ENCODE peak calls at places on chromosomes 4 and X, in eight cellular contexts. A is tibial artery, N is astrocyte of the spinal cord, C is IMR-90, I is ascending aorta, H is gastrocnemius medialis, F is PC-3, W is retinal pigment epithelial cell. S is an unnamed sample.

GRCh38 chrX:2449135-2449886 is 51.5 kb downstream of the DHRSX start:
- DNase-seq in A (no peak), N (no peak), C (no peak), I (no peak), H (no peak), F (no peak), W (no peak), S (no peak)

GRCh38 chrX:30865020-30865419 is 24.0 kb downstream of the TAB3 start:
- DNase-seq in A (no peak), N (no peak), C (no peak), I (no peak), H (no peak), F (peak), W (no peak), S (peak)

GRCh38 chr4:8164687-8165086 is 6.1 kb upstream of the ABLIM2 start:
- DNase-seq in A (no peak), N (no peak), C (no peak), I (no peak), H (peak), F (no peak), W (no peak), S (no peak)

GRCh38 chrX:48648299-48648698 is 35.3 kb upstream of the WAS start:
- DNase-seq in A (peak), N (peak), C (peak), I (peak), H (peak), F (peak), W (no peak), S (peak)

GRCh38 chrX:150870487-150871340 is 27.8 kb downstream of the CD99L2 start:
- DNase-seq in A (no peak), N (no peak), C (peak), I (no peak), H (peak), F (no peak), W (no peak), S (peak)

GRCh38 chrX:94645727-94646126 is 971.7 kb downstream of the FAM133A start:
- DNase-seq in A (no peak), N (no peak), C (no peak), I (no peak), H (no peak), F (no peak), W (no peak), S (no peak)

GRCh38 chr4:7704091-7704490 is 235.6 kb downstream of the AFAP1 start:
- DNase-seq in A (no peak), N (no peak), C (no peak), I (no peak), H (no peak), F (no peak), W (no peak), S (no peak)

GRCh38 chr4:156906325-156906724 is 65.3 kb downstream of the PDGFC start:
- DNase-seq in A (no peak), N (no peak), C (no peak), I (no peak), H (no peak), F (peak), W (no peak), S (no peak)

DNA sequence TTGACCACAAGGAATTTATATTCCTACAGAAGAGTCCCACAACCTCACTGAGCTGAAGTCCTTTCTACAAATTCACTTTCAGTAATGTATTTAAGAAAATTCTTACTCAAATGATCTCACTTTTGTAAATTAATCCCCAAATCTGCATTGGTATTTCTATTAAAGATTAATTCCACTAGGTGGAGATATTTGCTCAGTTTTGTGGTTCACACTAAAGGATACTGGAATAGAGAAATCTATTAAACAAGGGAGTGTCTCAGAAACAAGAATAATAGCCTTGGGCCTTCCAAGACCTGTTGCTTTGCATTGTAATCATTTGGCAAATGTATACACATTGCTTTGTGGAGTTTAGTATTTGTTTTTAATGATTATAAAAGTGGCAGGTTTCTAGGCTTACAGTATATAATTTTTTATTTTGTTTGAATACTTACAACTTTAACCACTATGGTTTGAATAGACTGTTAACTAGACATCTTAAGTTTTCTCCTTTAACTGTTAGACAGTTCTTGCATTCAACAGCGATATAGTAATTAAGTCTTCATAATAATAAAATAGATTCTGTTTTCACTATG is 25.9 kb downstream of the CFAP299 start:
- DNase-seq in A (no peak), N (peak), C (peak), I (no peak), H (no peak), F (peak), W (no peak), S (peak)
- TF ChIP-seq CTCF in A (peak), N (peak), C (peak), I (no peak), H (no peak), F (peak), W (peak), S (peak)

GRCh38 chr4:125338814-125339213 is 24.1 kb downstream of the FAT4 start:
- DNase-seq in A (no peak), N (no peak), C (no peak), I (no peak), H (no peak), F (no peak), W (no peak), S (no peak)
- H3K4me3 ChIP-seq in A (no peak), N (no peak), C (no peak), I (no peak), H (no peak), F (no peak), W (no peak), S (no peak)

GRCh38 chr4:98447648-98448047 is 186.5 kb downstream of the RAP1GDS1 start:
- DNase-seq in A (no peak), N (no peak), C (no peak), I (no peak), H (no peak), F (no peak), W (no peak), S (no peak)
- TF ChIP-seq CTCF in A (no peak), N (no peak), C (no peak), I (no peak), H (no peak), F (no peak), W (peak), S (no peak)

GRCh38 chr4:137543198-137543597 is 10.9 kb upstream of the PCDH18 start:
- DNase-seq in A (no peak), N (no peak), C (no peak), I (no peak), H (no peak), F (no peak), W (no peak), S (no peak)
- H3K4me3 ChIP-seq in A (no peak), N (no peak), C (no peak), I (no peak), H (no peak), F (no peak), W (no peak), S (no peak)